ENCODE peak calls at places on chromosomes 12 and 14, in six cellular contexts. One of them, this sample, is unnamed.
A peak's percentile ranks its signal among the peaks of the same experiment; 100 is the strongest.

GRCh38 chr12:24991209-24992049 is 42.5 kb upstream of the BCAT1 start:
- DNase-seq in nephron progenitor cell: no peak
- DNase-seq in GM12864: peak; percentile 67
- DNase-seq in HCT116: peak; percentile 39
- DNase-seq in tibial artery: no peak
- DNase-seq in mucosa of descending colon: no peak
- DNase-seq in this sample: no peak

GRCh38 chr14:72962829-72963312 is 36.6 kb downstream of the DCAF4 start:
- DNase-seq in nephron progenitor cell: no peak
- DNase-seq in GM12864: no peak
- DNase-seq in HCT116: peak; percentile 92
- DNase-seq in tibial artery: no peak
- DNase-seq in mucosa of descending colon: no peak
- DNase-seq in this sample: no peak

GRCh38 chr12:570237-570925 is 92.9 kb downstream of the NINJ2 start:
- DNase-seq in nephron progenitor cell: peak; percentile 62
- DNase-seq in GM12864: no peak
- DNase-seq in HCT116: peak; percentile 76
- DNase-seq in tibial artery: peak; percentile 78
- DNase-seq in mucosa of descending colon: peak; percentile 86
- DNase-seq in this sample: no peak

GRCh38 chr14:70045296-70045695 is 143.5 kb downstream of the SLC8A3 start:
- DNase-seq in nephron progenitor cell: no peak
- DNase-seq in GM12864: no peak
- DNase-seq in HCT116: no peak
- DNase-seq in tibial artery: no peak
- DNase-seq in mucosa of descending colon: no peak
- DNase-seq in this sample: no peak

GRCh38 chr12:123164222-123164621 is 13.3 kb upstream of the PITPNM2 start:
- DNase-seq in nephron progenitor cell: no peak
- DNase-seq in GM12864: peak; percentile 25
- DNase-seq in HCT116: no peak
- DNase-seq in tibial artery: no peak
- DNase-seq in mucosa of descending colon: no peak
- DNase-seq in this sample: peak; percentile 39

GRCh38 chr12:31224768-31225448 is 101.0 kb downstream of the SINHCAF start:
- DNase-seq in nephron progenitor cell: no peak
- DNase-seq in GM12864: no peak
- DNase-seq in HCT116: no peak
- DNase-seq in tibial artery: no peak
- DNase-seq in mucosa of descending colon: no peak
- DNase-seq in this sample: no peak

GRCh38 chr12:103578926-103579325 is 8.1 kb upstream of the STAB2 start:
- DNase-seq in nephron progenitor cell: no peak
- DNase-seq in GM12864: no peak
- DNase-seq in HCT116: no peak
- DNase-seq in tibial artery: no peak
- DNase-seq in mucosa of descending colon: no peak
- DNase-seq in this sample: no peak

GRCh38 chr14:55324812-55325211 is 53.6 kb downstream of the FBXO34 start:
- DNase-seq in nephron progenitor cell: no peak
- DNase-seq in GM12864: no peak
- DNase-seq in HCT116: no peak
- DNase-seq in tibial artery: no peak
- DNase-seq in mucosa of descending colon: no peak
- DNase-seq in this sample: no peak

GRCh38 chr12:46459111-46459510 is 86.5 kb upstream of the SLC38A2 start:
- DNase-seq in nephron progenitor cell: no peak
- DNase-seq in GM12864: no peak
- DNase-seq in HCT116: no peak
- DNase-seq in tibial artery: no peak
- DNase-seq in mucosa of descending colon: no peak
- DNase-seq in this sample: no peak

GRCh38 chr14:60722836-60723217 is 1.3 kb downstream of the SIX4 start:
- DNase-seq in nephron progenitor cell: peak; percentile 73
- DNase-seq in GM12864: no peak
- DNase-seq in HCT116: no peak
- DNase-seq in tibial artery: no peak
- DNase-seq in mucosa of descending colon: no peak
- DNase-seq in this sample: no peak

GRCh38 chr14:78222746-78223145 is 52.6 kb downstream of the NRXN3 start:
- DNase-seq in nephron progenitor cell: no peak
- DNase-seq in GM12864: no peak
- DNase-seq in HCT116: no peak
- DNase-seq in tibial artery: no peak
- DNase-seq in mucosa of descending colon: no peak
- DNase-seq in this sample: no peak

GRCh38 chr12:71018682-71019081 is 98.1 kb upstream of the PTPRR start:
- DNase-seq in nephron progenitor cell: no peak
- DNase-seq in GM12864: no peak
- DNase-seq in HCT116: no peak
- DNase-seq in tibial artery: no peak
- DNase-seq in mucosa of descending colon: no peak
- DNase-seq in this sample: no peak

GRCh38 chr14:76929927-76930326 is 98.6 kb downstream of the IRF2BPL start:
- DNase-seq in nephron progenitor cell: no peak
- DNase-seq in GM12864: no peak
- DNase-seq in HCT116: no peak
- DNase-seq in tibial artery: no peak
- DNase-seq in mucosa of descending colon: no peak
- DNase-seq in this sample: no peak

DNA sequence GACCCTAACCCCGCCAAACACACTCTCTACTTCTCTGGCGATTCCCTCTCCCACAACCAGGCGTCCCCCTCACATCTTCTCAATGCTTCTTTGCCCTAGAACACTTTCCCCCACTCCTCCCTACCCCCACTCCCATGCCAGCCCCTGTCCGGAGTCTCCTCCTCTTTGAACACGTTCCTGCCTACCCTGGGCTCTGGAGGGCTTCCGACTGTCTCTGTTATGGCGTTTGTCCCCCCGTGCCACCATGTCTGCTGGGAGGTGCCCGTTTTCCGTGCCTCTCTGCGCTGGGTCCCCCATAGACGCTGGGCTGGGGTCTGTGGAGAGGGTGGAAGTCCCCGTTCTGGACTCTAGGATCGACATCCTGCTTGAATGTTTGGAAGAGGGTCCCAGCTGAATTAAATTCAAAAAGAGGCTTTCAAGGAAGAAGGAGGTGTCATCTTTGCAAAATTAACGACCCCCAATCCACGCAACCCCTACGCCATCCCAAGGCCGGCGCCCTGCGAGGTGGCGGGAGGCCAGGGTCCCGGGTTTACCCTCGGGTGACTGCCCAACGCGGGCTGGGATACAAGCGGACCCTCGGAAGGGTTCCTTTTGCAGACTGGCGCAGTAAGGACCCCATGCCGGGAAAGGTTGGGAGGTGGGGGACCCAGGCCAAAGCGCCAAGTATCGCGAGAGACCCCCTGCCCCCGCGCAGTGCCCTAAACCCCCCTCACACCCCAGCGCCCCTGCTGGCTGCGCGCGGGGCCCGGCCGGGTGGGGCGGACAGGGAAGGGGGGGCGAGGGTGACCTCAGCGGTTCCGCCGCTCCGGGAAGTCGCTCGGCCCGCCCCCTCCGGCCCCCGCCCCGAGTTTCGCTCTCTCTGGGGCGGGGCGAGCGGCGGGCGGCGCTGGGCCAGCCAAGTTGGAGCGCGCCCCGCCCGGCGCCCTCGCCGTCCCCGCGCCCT is 973 bp upstream of the ZBTB42 start:
- DNase-seq in nephron progenitor cell: peak; percentile 82
- DNase-seq in GM12864: no peak
- DNase-seq in HCT116: no peak
- DNase-seq in tibial artery: peak; percentile 84
- DNase-seq in mucosa of descending colon: peak; percentile 92
- DNase-seq in this sample: peak; percentile 82
- TF ChIP-seq CTCF in nephron progenitor cell: peak; percentile 14
- TF ChIP-seq CTCF in GM12864: peak; percentile 23
- TF ChIP-seq CTCF in HCT116: peak; percentile 28
- TF ChIP-seq CTCF in tibial artery: peak; percentile 46
- TF ChIP-seq CTCF in mucosa of descending colon: no peak
- TF ChIP-seq CTCF in this sample: peak; percentile 25

DNA sequence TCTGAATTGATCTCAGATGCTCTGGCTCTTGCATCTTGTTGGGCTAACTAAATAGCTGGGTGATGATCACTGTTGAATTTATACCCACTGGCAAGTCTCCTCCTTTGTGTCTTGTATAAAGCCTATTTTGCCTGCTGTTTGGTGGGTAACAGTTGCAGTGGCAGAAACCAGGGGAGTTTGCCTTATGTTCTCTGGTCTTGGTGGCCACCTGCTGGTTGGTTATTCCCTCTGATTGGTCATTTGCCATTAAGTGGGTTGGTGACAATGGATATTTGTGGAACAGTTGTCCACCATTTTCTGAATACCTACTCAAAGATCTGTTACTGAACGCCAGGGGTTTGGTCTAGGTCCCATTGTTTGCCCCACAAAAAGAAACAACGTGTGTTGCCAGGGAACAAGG is 52.1 kb downstream of the AVPR1A start:
- DNase-seq in nephron progenitor cell: no peak
- DNase-seq in GM12864: no peak
- DNase-seq in HCT116: no peak
- DNase-seq in tibial artery: no peak
- DNase-seq in mucosa of descending colon: no peak
- DNase-seq in this sample: no peak
- TF ChIP-seq CTCF in nephron progenitor cell: peak; percentile 7
- TF ChIP-seq CTCF in GM12864: no peak
- TF ChIP-seq CTCF in HCT116: peak; percentile 16
- TF ChIP-seq CTCF in tibial artery: no peak
- TF ChIP-seq CTCF in mucosa of descending colon: no peak
- TF ChIP-seq CTCF in this sample: peak; percentile 20

DNA sequence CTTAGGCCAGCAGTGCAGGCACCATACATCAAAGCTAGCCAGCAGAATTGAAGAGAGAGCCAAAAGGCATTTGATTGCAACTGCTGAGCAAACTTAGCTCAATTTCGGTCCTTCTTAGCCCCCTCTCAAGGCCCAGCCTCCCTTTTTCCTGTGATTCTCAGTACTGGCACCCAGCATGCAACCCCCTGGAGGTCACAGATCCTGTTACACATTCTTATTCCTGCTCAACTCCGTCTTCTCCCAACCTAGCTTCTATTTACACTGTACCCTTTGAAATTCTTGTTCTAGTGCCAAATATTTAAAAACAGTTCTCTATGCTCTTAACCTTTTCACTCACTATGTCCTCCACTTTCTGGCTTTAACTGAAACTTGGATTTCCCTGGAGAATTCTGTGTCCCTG is 131.3 kb upstream of the CPSF6 start:
- DNase-seq in nephron progenitor cell: no peak
- DNase-seq in GM12864: no peak
- DNase-seq in HCT116: no peak
- DNase-seq in tibial artery: no peak
- DNase-seq in mucosa of descending colon: no peak
- DNase-seq in this sample: no peak
- TF ChIP-seq CTCF in nephron progenitor cell: no peak
- TF ChIP-seq CTCF in GM12864: no peak
- TF ChIP-seq CTCF in HCT116: no peak
- TF ChIP-seq CTCF in tibial artery: no peak
- TF ChIP-seq CTCF in mucosa of descending colon: no peak
- TF ChIP-seq CTCF in this sample: no peak

DNA sequence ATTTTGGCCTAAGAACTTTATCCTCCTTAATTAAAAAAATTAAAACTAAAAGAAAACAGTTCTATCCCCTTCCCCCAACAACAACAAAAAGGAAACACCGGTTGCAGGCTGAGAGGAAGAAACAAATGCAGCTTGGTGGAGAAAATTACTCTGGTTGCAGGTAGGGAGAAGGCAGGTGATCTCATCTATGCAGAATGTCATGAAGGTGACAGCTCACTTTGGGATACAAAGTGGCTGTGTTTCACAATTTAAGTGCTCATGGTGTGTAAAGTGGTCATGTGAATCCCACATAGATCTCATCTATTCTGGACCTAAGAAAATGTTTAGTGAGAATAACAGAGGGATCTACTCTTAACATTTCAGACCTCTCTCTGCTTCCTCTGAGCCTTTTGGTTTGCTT is 219.7 kb upstream of the PKP2 start:
- DNase-seq in nephron progenitor cell: no peak
- DNase-seq in GM12864: no peak
- DNase-seq in HCT116: no peak
- DNase-seq in tibial artery: no peak
- DNase-seq in mucosa of descending colon: no peak
- DNase-seq in this sample: no peak
- TF ChIP-seq CTCF in nephron progenitor cell: no peak
- TF ChIP-seq CTCF in GM12864: no peak
- TF ChIP-seq CTCF in HCT116: no peak
- TF ChIP-seq CTCF in tibial artery: no peak
- TF ChIP-seq CTCF in mucosa of descending colon: no peak
- TF ChIP-seq CTCF in this sample: no peak

GRCh38 chr12:61538951-61539350 is 721.3 kb upstream of the USP15 start:
- DNase-seq in nephron progenitor cell: no peak
- DNase-seq in GM12864: no peak
- DNase-seq in HCT116: peak; percentile 26
- DNase-seq in tibial artery: no peak
- DNase-seq in mucosa of descending colon: no peak
- DNase-seq in this sample: no peak
- TF ChIP-seq CTCF in nephron progenitor cell: no peak
- TF ChIP-seq CTCF in GM12864: no peak
- TF ChIP-seq CTCF in HCT116: peak; percentile 27
- TF ChIP-seq CTCF in tibial artery: peak; percentile 5
- TF ChIP-seq CTCF in mucosa of descending colon: no peak
- TF ChIP-seq CTCF in this sample: no peak

DNA sequence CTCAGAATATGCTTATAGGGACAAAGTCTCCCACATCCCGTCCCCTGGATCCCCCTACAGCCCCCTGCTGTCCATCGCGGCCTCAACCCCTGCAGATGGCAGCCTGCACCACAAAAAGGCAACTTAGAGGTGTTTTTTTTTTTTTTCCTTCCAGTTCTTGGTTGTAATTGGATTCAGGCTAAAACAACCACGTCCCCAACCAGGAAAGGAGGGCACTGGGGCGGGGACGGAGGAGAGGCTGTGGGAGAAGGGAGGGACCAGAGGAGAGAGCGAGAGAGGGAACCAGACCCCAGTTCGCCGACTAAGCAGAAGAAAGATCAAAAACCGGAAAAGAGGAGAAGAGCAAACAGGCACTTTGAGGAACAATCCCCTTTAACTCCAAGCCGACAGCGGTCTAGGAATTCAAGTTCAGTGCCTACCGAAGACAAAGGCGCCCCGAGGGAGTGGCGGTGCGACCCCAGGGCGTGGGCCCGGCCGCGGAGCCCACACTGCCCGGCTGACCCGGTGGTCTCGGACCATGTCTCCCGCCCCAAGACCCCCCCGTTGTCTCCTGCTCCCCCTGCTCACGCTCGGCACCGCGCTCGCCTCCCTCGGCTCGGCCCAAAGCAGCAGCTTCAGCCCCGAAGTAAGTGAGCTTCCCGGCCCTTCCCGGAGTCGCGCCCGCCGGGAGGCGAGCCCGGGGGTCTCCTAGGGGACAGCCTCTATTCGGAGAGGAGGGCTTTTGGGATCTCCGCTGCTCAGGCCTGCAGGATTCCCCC is at the start of gene MMP14:
- DNase-seq in nephron progenitor cell: peak; percentile 57
- DNase-seq in GM12864: no peak
- DNase-seq in HCT116: no peak
- DNase-seq in tibial artery: peak; percentile 93
- DNase-seq in mucosa of descending colon: peak; percentile 75
- DNase-seq in this sample: no peak
- TF ChIP-seq CTCF in nephron progenitor cell: peak; percentile 27
- TF ChIP-seq CTCF in GM12864: no peak
- TF ChIP-seq CTCF in HCT116: peak; percentile 3
- TF ChIP-seq CTCF in tibial artery: peak; percentile 73
- TF ChIP-seq CTCF in mucosa of descending colon: no peak
- TF ChIP-seq CTCF in this sample: no peak

GRCh38 chr12:114396153-114396868 is 9.6 kb downstream of the TBX5 start:
- DNase-seq in nephron progenitor cell: no peak
- DNase-seq in GM12864: no peak
- DNase-seq in HCT116: no peak
- DNase-seq in tibial artery: no peak
- DNase-seq in mucosa of descending colon: no peak
- DNase-seq in this sample: no peak
- TF ChIP-seq CTCF in nephron progenitor cell: no peak
- TF ChIP-seq CTCF in GM12864: no peak
- TF ChIP-seq CTCF in HCT116: no peak
- TF ChIP-seq CTCF in tibial artery: no peak
- TF ChIP-seq CTCF in mucosa of descending colon: no peak
- TF ChIP-seq CTCF in this sample: no peak